ENCODE peak calls at places on chromosomes 12 and 14, in eight cellular contexts. B is MM.1S, F is HCT116, M is neural progenitor cell, H is hepatocyte, D is SK-N-SH, T is PC-3, I is OCI-LY7. O is an unnamed sample.
A peak's percentile ranks its signal among the peaks of the same experiment; 100 is the strongest.

GRCh38 chr14:28681681-28682080 is 84.9 kb upstream of the FOXG1 start:
- DNase-seq in H (no peak), T (peak; percentile 43), D (no peak), B (no peak), I (no peak), F (no peak), M (no peak), O (peak; percentile 78)

GRCh38 chr12:22266101-22266500 is 68.4 kb downstream of the ST8SIA1 start:
- DNase-seq in I (no peak), B (no peak), D (no peak), M (no peak), T (peak; percentile 10), F (no peak), H (no peak), O (no peak)

GRCh38 chr12:119363037-119363436 is 28.5 kb downstream of the CCDC60 start:
- DNase-seq in H (no peak), F (no peak), T (no peak), M (no peak), B (no peak), D (no peak), I (no peak), O (no peak)

GRCh38 chr12:95836630-95837239 is 22.0 kb upstream of the SNRPF start:
- DNase-seq in D (no peak), T (peak; percentile 72), B (no peak), H (no peak), F (no peak), I (no peak), M (no peak), O (no peak)

GRCh38 chr14:75069811-75070145 is 337 bp downstream of the ZC2HC1C start:
- DNase-seq in H (no peak), T (no peak), M (peak; percentile 65), F (no peak), D (no peak), I (no peak), B (peak; percentile 20), O (peak; percentile 82)

GRCh38 chr12:56808954-56809353 is 45.8 kb downstream of the HSD17B6 start:
- DNase-seq in H (no peak), I (peak; percentile 9), T (peak; percentile 86), F (no peak), D (no peak), B (no peak), M (no peak), O (peak; percentile 51)

GRCh38 chr12:2256915-2257314 is 204.1 kb downstream of the CACNA1C start:
- DNase-seq in F (no peak), H (no peak), I (no peak), B (no peak), M (no peak), D (no peak), T (no peak), O (no peak)

GRCh38 chr12:103495783-103496456 is at the start of gene C12orf42:
- DNase-seq in T (peak; percentile 76), F (peak; percentile 12), M (peak; percentile 71), H (peak; percentile 24), B (peak; percentile 39), I (no peak), D (peak; percentile 74), O (peak; percentile 72)

GRCh38 chr12:55706840-55707671 is 648 bp downstream of the ITGA7 start:
- DNase-seq in D (no peak), T (no peak), B (no peak), F (no peak), M (peak; percentile 55), I (no peak), H (peak; percentile 56), O (peak; percentile 66)

GRCh38 chr14:81710232-81710845 is 176.7 kb upstream of the SEL1L start:
- DNase-seq in M (peak; percentile 62), D (peak; percentile 8), F (peak; percentile 16), B (peak; percentile 34), I (peak; percentile 52), T (peak; percentile 55), H (peak; percentile 62), O (peak; percentile 71)

GRCh38 chr12:52798003-52798670 is 2.2 kb upstream of the KRT3 start:
- DNase-seq in T (peak; percentile 86), I (no peak), D (no peak), B (no peak), H (no peak), F (no peak), M (no peak), O (no peak)

GRCh38 chr12:94099191-94099983 is 49.0 kb upstream of the PLXNC1 start:
- DNase-seq in T (peak; percentile 92), B (no peak), I (no peak), H (no peak), F (no peak), D (peak; percentile 23), M (no peak), O (no peak)

GRCh38 chr14:85218982-85219381 is 311.0 kb upstream of the FLRT2 start:
- DNase-seq in F (no peak), B (peak; percentile 64), H (no peak), I (no peak), T (no peak), M (no peak), D (no peak), O (no peak)

GRCh38 chr14:94613720-94614644 is 1.8 kb downstream of the SERPINA3 start:
- DNase-seq in B (no peak), T (no peak), M (no peak), F (no peak), I (no peak), H (no peak), D (no peak), O (no peak)

GRCh38 chr14:94612580-94613554 is 676 bp downstream of the SERPINA3 start:
- DNase-seq in I (no peak), T (no peak), H (no peak), D (no peak), B (no peak), M (no peak), F (no peak), O (no peak)

GRCh38 chr14:94611179-94611578 is 1.0 kb upstream of the SERPINA3 start:
- DNase-seq in D (no peak), F (no peak), H (no peak), M (no peak), T (no peak), B (no peak), I (no peak), O (no peak)

GRCh38 chr14:94614802-94615201 is 2.6 kb downstream of the SERPINA3 start:
- DNase-seq in I (no peak), H (no peak), M (no peak), D (no peak), F (no peak), T (no peak), B (no peak), O (no peak)

GRCh38 chr14:94612174-94612573 is at the start of gene SERPINA3:
- DNase-seq in I (no peak), M (no peak), T (no peak), D (no peak), F (no peak), B (no peak), H (peak; percentile 40), O (no peak)
- TF ChIP-seq EZH2phosphoT487 in I (no peak), M (no peak), T (no peak), D (no peak), F (no peak), B (no peak), H (no peak), O (no peak)

GRCh38 chr14:69289811-69290520 is 30.0 kb downstream of the GALNT16 start:
- DNase-seq in B (no peak), H (no peak), F (no peak), T (no peak), D (no peak), M (no peak), I (no peak), O (no peak)

GRCh38 chr14:69288956-69289705 is 29.2 kb downstream of the GALNT16 start:
- DNase-seq in T (no peak), M (no peak), F (no peak), H (no peak), I (no peak), B (no peak), D (no peak), O (no peak)

GRCh38 chr14:69285661-69286255 is 25.8 kb downstream of the GALNT16 start:
- DNase-seq in M (no peak), H (no peak), I (no peak), F (no peak), B (no peak), T (no peak), D (no peak), O (no peak)

GRCh38 chr14:69288001-69288771 is 28.2 kb downstream of the GALNT16 start:
- DNase-seq in D (peak; percentile 50), H (no peak), T (peak; percentile 47), I (no peak), B (no peak), M (peak; percentile 60), F (no peak), O (peak; percentile 41)

DNA sequence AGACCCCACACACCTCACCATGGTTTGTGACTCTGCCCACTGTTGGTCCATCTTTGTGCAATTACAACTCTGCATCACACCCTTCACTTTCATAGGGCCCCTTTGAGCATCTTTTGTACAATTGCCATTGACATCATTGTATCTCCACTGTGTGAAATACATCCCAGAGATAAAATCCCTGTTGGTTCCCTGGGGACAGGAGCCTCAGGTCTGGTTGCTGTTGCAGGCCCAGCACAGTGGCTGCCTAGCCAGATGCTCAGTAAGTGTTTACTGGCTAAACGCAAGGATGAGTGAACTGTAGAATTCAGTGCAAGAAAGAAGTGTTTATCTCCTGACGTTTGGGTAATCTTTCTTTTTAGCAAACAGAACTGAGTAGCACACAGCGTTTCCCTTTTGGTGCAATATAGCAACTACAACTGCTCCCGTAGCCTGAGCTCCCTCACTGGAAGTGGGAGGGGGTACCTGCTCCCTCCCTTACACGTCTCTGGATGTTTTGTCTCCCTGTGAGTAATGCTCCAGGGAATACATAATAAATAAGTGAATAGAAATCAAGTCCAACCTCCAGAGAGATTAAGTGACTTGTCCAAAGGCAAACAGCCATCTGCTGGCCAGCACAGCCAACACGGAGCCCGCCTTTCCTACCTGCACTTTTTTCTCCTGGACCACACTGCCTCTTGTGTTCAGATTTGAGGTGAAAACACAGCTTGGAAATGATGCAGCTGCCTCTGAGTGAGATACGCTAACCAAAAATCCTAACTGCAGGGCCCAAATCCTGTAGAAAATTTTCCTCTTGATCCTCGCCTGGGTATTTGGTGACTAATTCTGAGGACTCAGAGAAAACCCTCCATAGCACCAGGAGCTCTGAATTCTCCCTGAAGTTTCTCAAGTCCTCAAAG is 27.4 kb downstream of the GALNT16 start:
- DNase-seq in F (no peak), D (peak; percentile 32), T (peak; percentile 31), H (peak; percentile 29), M (peak; percentile 29), B (no peak), I (no peak), O (peak; percentile 62)
- TF ChIP-seq CTCF in F (peak; percentile 5), D (no peak), T (no peak), H (no peak), M (no peak), B (no peak), I (peak; percentile 48), O (no peak)

GRCh38 chr12:28787151-28787550 is 361.9 kb upstream of the FAR2 start:
- DNase-seq in M (no peak), D (no peak), H (no peak), B (no peak), F (no peak), I (no peak), T (peak; percentile 70), O (no peak)
- TF ChIP-seq EZH2phosphoT487 in M (no peak), D (no peak), H (no peak), B (no peak), F (no peak), I (no peak), T (no peak), O (no peak)

GRCh38 chr14:30679032-30679431 is 56.9 kb downstream of the SCFD1 start:
- DNase-seq in B (no peak), F (no peak), I (no peak), D (no peak), T (no peak), M (no peak), H (no peak), O (no peak)

GRCh38 chr14:30680036-30680435 is 57.9 kb downstream of the SCFD1 start:
- DNase-seq in B (no peak), I (no peak), H (no peak), F (no peak), M (no peak), D (no peak), T (no peak), O (no peak)

GRCh38 chr14:30681752-30682355 is 59.7 kb downstream of the SCFD1 start:
- DNase-seq in F (peak; percentile 27), H (peak; percentile 12), D (peak; percentile 26), T (peak; percentile 38), B (no peak), I (peak; percentile 11), M (no peak), O (peak; percentile 61)
- TF ChIP-seq CTCF in F (peak; percentile 26), H (peak; percentile 39), D (peak; percentile 54), T (peak; percentile 78), B (peak; percentile 17), I (peak; percentile 82), M (peak; percentile 57), O (peak; percentile 81)